ENCODE peak calls at places on chromosomes 2 and 18, in four cellular contexts. P, C, J and E are unnamed samples.

GRCh38 chr2:2018713-2019410 is 274.5 kb upstream of the PXDN start:
- DNase-seq in P (no peak), C (no peak), J (no peak), E (no peak)

GRCh38 chr2:121431214-121431613 is 99.5 kb upstream of the RNU4ATAC start:
- DNase-seq in P (no peak), C (no peak), J (no peak), E (no peak)

GRCh38 chr2:156399950-156400703 is 36.1 kb upstream of the GPD2 start:
- DNase-seq in P (peak), C (peak), J (peak), E (peak)

GRCh38 chr18:4107049-4107459 is 348.1 kb downstream of the DLGAP1 start:
- DNase-seq in P (no peak), C (no peak), J (no peak), E (peak)

GRCh38 chr2:209526541-209526940 is 102.7 kb downstream of the MAP2 start:
- DNase-seq in P (no peak), C (no peak), J (no peak), E (no peak)

GRCh38 chr18:75544496-75544895 is 117.0 kb upstream of the SMIM21 start:
- DNase-seq in P (no peak), C (no peak), J (no peak), E (no peak)

GRCh38 chr18:63299837-63300787 is 19.5 kb downstream of the BCL2 start:
- DNase-seq in P (peak), C (no peak), J (no peak), E (no peak)

GRCh38 chr18:9575558-9575957 is 38.8 kb downstream of the PPP4R1 start:
- DNase-seq in P (peak), C (peak), J (peak), E (peak)

GRCh38 chr2:112623913-112624777 is 21.6 kb upstream of the SLC20A1 start:
- DNase-seq in P (no peak), C (no peak), J (no peak), E (no peak)

GRCh38 chr2:48755473-48755872 is at the start of gene LHCGR:
- DNase-seq in P (no peak), C (no peak), J (no peak), E (no peak)

GRCh38 chr2:171072164-171072563 is 88.5 kb downstream of the TLK1 start:
- DNase-seq in P (no peak), C (no peak), J (no peak), E (no peak)

GRCh38 chr18:27674411-27674810 is 489.3 kb upstream of the CHST9 start:
- DNase-seq in P (no peak), C (no peak), J (no peak), E (no peak)

GRCh38 chr2:160751021-160751420 is 257.4 kb upstream of the RBMS1 start:
- DNase-seq in P (no peak), C (no peak), J (no peak), E (no peak)

GRCh38 chr2:224650815-224651439 is 65.2 kb downstream of the CCDC195 start:
- DNase-seq in P (no peak), C (no peak), J (no peak), E (peak)

GRCh38 chr2:74233648-74234047 is 35.2 kb downstream of the MTHFD2 start:
- DNase-seq in P (no peak), C (no peak), J (no peak), E (no peak)

GRCh38 chr18:67735506-67735905 is 219.0 kb upstream of the DSEL start:
- DNase-seq in P (no peak), C (no peak), J (no peak), E (no peak)

GRCh38 chr18:27665264-27665799 is 480.2 kb upstream of the CHST9 start:
- DNase-seq in P (no peak), C (no peak), J (no peak), E (no peak)

GRCh38 chr2:197075754-197076337 is 149.3 kb upstream of the PGAP1 start:
- DNase-seq in P (no peak), C (no peak), J (no peak), E (no peak)

GRCh38 chr18:61882296-61883004 is 10.4 kb downstream of the RNF152 start:
- DNase-seq in P (no peak), C (no peak), J (no peak), E (peak)

GRCh38 chr2:33129661-33130447 is 183.1 kb downstream of the LTBP1 start:
- DNase-seq in P (no peak), C (no peak), J (no peak), E (no peak)

GRCh38 chr2:177247693-177248262 is 16.7 kb downstream of the NFE2L2 start:
- DNase-seq in P (no peak), C (no peak), J (no peak), E (no peak)

GRCh38 chr18:45834303-45834702 is 8.8 kb downstream of the SIGLEC15 start:
- DNase-seq in P (no peak), C (no peak), J (no peak), E (no peak)

GRCh38 chr2:173264603-173265366 is 89.9 kb upstream of the CDCA7 start:
- DNase-seq in P (peak), C (no peak), J (no peak), E (no peak)

GRCh38 chr2:20997953-20998722 is 45.7 kb downstream of the APOB start:
- DNase-seq in P (no peak), C (no peak), J (no peak), E (no peak)

GRCh38 chr2:27735263-27735904 is 36.1 kb upstream of the MRPL33 start:
- DNase-seq in P (no peak), C (peak), J (peak), E (no peak)

GRCh38 chr2:163343316-163343715 is 392.5 kb downstream of the FIGN start:
- DNase-seq in P (no peak), C (no peak), J (no peak), E (no peak)

GRCh38 chr2:204665244-204665643 is 120.0 kb downstream of the PARD3B start:
- DNase-seq in P (no peak), C (no peak), J (no peak), E (no peak)